ENCODE peak calls at places on chromosome 16, in six cellular contexts. C is H1, L is prostate gland, W is endothelial cell of umbilical vein, K is GM12878, E is stomach. V is an unnamed sample. For H3K27me3, the result is how much of the 10 kb centered on the place peaks cover.

GRCh38 chr16:88688013-88688778 is 1.9 kb upstream of the SNAI3 start:
- DNase-seq in W (no peak), E (peak), K (no peak), C (no peak), L (no peak), V (no peak)

GRCh38 chr16:24255446-24256352 is at the start of gene CACNG3:
- DNase-seq in K (no peak), W (peak), E (no peak), L (peak), C (peak), V (peak)

GRCh38 chr16:17460890-17461289 is 9.9 kb downstream of the XYLT1 start:
- DNase-seq in K (no peak), C (no peak), W (no peak), L (no peak), E (no peak), V (no peak)

GRCh38 chr16:10266809-10267208 is 84.6 kb upstream of the GRIN2A start:
- DNase-seq in K (peak), E (no peak), W (no peak), L (no peak), C (no peak), V (no peak)

GRCh38 chr16:15435216-15435864 is 952 bp downstream of the BMERB1 start:
- DNase-seq in K (no peak), W (peak), C (peak), E (no peak), L (no peak), V (peak)

GRCh38 chr16:57479422-57480126 is 6.7 kb downstream of the DOK4 start:
- DNase-seq in K (no peak), W (peak), L (no peak), C (peak), E (peak), V (no peak)

GRCh38 chr16:49712106-49712505 is 143.8 kb downstream of the ZNF423 start:
- DNase-seq in K (no peak), E (no peak), W (no peak), C (no peak), L (no peak), V (no peak)

GRCh38 chr16:86680661-86681439 is 102.5 kb downstream of the FOXL1 start:
- DNase-seq in E (no peak), L (no peak), C (no peak), W (peak), K (no peak), V (no peak)

GRCh38 chr16:85682516-85682915 is 6.2 kb downstream of the GINS2 start:
- DNase-seq in K (no peak), L (no peak), W (no peak), C (no peak), E (no peak), V (no peak)

GRCh38 chr16:4460936-4461249 is 13.5 kb downstream of the NMRAL1 start:
- DNase-seq in E (no peak), L (no peak), W (no peak), C (no peak), K (no peak), V (no peak)

GRCh38 chr16:75647138-75647491 is 350 bp downstream of the KARS1 start:
- DNase-seq in K (no peak), C (no peak), L (no peak), E (no peak), W (no peak), V (no peak)

GRCh38 chr16:69048328-69049120 is 56.9 kb upstream of the HAS3 start:
- DNase-seq in W (no peak), K (no peak), C (no peak), L (no peak), E (no peak), V (no peak)

GRCh38 chr16:81451753-81452680 is 7.4 kb downstream of the CMIP start:
- DNase-seq in K (no peak), W (no peak), E (no peak), C (no peak), L (no peak), V (peak)

GRCh38 chr16:71537643-71538042 is 11.4 kb downstream of the CHST4 start:
- DNase-seq in C (peak), L (peak), E (no peak), K (peak), W (peak), V (no peak)

GRCh38 chr16:82074019-82074558 is 39.0 kb downstream of the HSD17B2 start:
- DNase-seq in C (no peak), W (no peak), E (no peak), K (no peak), L (no peak), V (no peak)

GRCh38 chr16:53766304-53767016 is 62.5 kb downstream of the FTO start:
- DNase-seq in C (no peak), L (no peak), E (no peak), K (no peak), W (peak), V (no peak)

GRCh38 chr16:68866933-68867332 is 23.6 kb downstream of the TANGO6 start:
- DNase-seq in E (no peak), W (no peak), C (no peak), L (no peak), K (no peak), V (no peak)

GRCh38 chr16:74745109-74745615 is 29.5 kb downstream of the FA2H start:
- DNase-seq in K (no peak), W (no peak), L (no peak), E (no peak), C (no peak), V (no peak)

GRCh38 chr16:732332-732731 is 5.4 kb downstream of the HAGHL start:
- DNase-seq in K (no peak), C (no peak), E (no peak), W (no peak), L (no peak), V (no peak)

GRCh38 chr16:732936-733335 is 6.0 kb downstream of the HAGHL start:
- DNase-seq in C (no peak), E (no peak), L (no peak), K (no peak), W (no peak), V (no peak)

GRCh38 chr16:734208-734980 is 6.4 kb downstream of the CIAO3 start:
- DNase-seq in L (no peak), E (no peak), K (no peak), W (no peak), C (no peak), V (peak)

GRCh38 chr16:734981-735881 is 5.6 kb downstream of the CIAO3 start:
- DNase-seq in K (no peak), E (no peak), L (no peak), W (no peak), C (no peak), V (no peak)

DNA sequence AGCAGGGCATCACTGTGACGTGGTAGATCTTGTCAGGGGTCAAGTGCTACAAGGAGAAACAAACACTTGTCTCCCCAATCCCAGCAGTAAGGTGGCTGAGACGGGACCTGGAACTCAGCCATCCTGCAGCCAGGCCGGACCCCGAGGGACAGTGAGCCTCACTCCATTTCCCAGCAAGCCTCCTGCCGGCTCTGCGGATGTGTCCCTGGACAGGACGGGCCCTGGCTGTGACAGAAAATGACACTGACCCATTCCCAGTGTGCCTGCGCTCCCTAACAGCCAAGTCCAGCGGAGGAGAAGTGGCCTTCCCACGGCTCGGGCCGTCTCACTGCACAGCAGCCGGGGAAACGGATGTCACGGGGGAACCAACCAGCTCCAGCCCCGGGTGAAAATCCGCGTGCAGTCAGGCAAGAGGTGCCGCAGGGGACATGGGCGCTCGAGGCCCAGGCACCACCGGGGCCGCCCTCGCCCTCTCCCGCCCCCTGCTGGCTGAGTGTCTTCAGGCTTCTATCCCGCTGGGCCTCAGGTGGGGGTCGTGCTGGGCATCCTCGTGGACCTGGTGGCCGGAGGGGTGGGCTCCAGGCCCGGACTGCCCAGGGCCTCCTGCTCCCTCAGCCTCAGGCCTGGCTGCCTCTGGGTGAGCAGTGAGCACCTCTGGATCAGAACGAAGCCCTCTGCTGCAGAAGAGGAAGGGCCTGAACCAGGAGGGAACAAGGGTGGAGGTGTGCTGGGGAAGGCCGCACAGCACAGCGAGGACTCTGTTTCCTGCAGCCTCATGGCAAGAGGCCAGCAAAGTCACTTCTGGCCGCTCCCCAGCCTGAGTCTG is 6.7 kb downstream of the HAGHL start:
- DNase-seq in C (peak), W (no peak), E (no peak), K (no peak), L (no peak), V (peak)
- TF ChIP-seq CTCF in C (peak), W (peak), E (no peak), K (peak), L (no peak), V (no peak)

GRCh38 chr16:9136596-9136995 is 45.2 kb downstream of the HAPSTR1 start:
- DNase-seq in C (no peak), E (no peak), L (no peak), W (no peak), K (no peak), V (no peak)

GRCh38 chr16:9138731-9139501 is 47.5 kb downstream of the HAPSTR1 start:
- DNase-seq in C (peak), L (peak), E (peak), W (peak), K (no peak), V (peak)

GRCh38 chr16:9138021-9138680 is 46.7 kb downstream of the HAPSTR1 start:
- DNase-seq in W (no peak), C (no peak), K (no peak), L (no peak), E (no peak), V (no peak)

GRCh38 chr16:9141813-9142212 is 50.4 kb downstream of the HAPSTR1 start:
- DNase-seq in C (no peak), K (no peak), W (no peak), L (no peak), E (no peak), V (no peak)

GRCh38 chr16:9139965-9140364 is 48.5 kb downstream of the HAPSTR1 start:
- DNase-seq in W (no peak), C (no peak), K (no peak), E (no peak), L (no peak), V (no peak)
- H3K27me3 ChIP-seq in W (under half), C (under half), K (under half), E (under half), L (under half), V (under half)

GRCh38 chr16:30527635-30528178 is 1.3 kb upstream of the ZNF768 start:
- DNase-seq in C (no peak), L (peak), K (peak), E (peak), W (no peak), V (peak)

GRCh38 chr16:30525844-30526136 is 576 bp downstream of the ZNF768 start:
- DNase-seq in K (no peak), C (no peak), E (no peak), W (no peak), L (no peak), V (no peak)

GRCh38 chr16:30524575-30525571 is 1.5 kb downstream of the ZNF768 start:
- DNase-seq in W (no peak), K (no peak), C (no peak), E (no peak), L (no peak), V (peak)

GRCh38 chr16:30526823-30527634 is 663 bp upstream of the ZNF768 start:
- DNase-seq in C (peak), W (peak), E (peak), K (peak), L (peak), V (peak)

DNA sequence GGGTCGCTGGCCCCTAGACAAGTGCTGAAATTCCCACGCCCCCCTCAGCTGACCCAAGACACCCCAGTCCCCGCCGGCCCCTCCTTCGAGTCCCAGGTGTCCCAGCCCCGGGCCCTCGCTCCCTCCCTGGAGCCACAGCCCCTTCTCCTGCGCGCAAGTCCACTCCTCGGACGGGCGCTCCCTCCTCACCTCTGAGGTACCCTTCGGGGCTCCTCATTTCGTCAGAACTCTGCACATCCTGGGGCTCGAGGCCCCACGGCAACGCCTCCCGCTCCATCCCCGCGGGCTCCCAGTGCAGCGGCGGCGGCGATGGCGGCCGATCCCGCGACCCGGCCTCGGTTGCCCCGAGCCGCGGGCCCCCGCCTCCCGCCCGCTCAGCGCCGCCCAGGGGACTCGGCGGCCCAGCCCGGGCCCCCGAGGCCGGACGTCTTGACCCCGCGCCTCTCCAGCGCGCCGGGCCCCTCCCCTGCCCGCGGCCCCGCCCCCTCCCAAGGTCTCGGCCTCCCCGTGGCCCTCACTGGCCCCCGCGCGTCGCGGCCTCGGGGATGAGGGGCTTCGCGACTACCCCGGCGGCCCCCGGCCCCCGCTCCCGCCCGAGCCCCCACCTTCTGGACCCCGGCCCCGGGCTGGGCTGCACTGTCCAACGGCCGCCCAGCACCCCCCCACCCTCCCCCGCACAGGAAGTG is at the start of gene ZNF768:
- DNase-seq in K (no peak), W (peak), C (peak), E (no peak), L (no peak), V (no peak)
- TF ChIP-seq POLR2AphosphoS5 in K (no peak), W (no peak), C (peak), E (no peak), L (no peak), V (no peak)

GRCh38 chr16:66511615-66512500 is 38.1 kb downstream of the TK2 start:
- DNase-seq in E (peak), W (peak), K (no peak), C (peak), L (peak), V (no peak)
- TF ChIP-seq CTCF in E (no peak), W (no peak), K (peak), C (peak), L (no peak), V (no peak)

GRCh38 chr16:52709286-52709685 is 162.3 kb upstream of the TOX3 start:
- DNase-seq in L (no peak), W (no peak), C (no peak), E (no peak), K (no peak), V (no peak)

GRCh38 chr16:52713740-52714139 is 166.8 kb upstream of the TOX3 start:
- DNase-seq in K (no peak), E (no peak), C (no peak), W (no peak), L (no peak), V (no peak)
- H3K27me3 ChIP-seq in K (under half), E (under half), C (under half), W (under half), L (under half), V (under half)

GRCh38 chr16:46618516-46618915 is 2.7 kb downstream of the SHCBP1 start:
- DNase-seq in L (no peak), E (no peak), W (no peak), K (no peak), C (no peak), V (no peak)

GRCh38 chr16:46621902-46622676 is 910 bp upstream of the SHCBP1 start:
- DNase-seq in E (no peak), L (no peak), K (no peak), C (no peak), W (no peak), V (no peak)

GRCh38 chr16:46620265-46621005 is 744 bp downstream of the SHCBP1 start:
- DNase-seq in E (no peak), C (no peak), L (no peak), W (peak), K (no peak), V (no peak)

GRCh38 chr16:46621006-46621629 is at the start of gene SHCBP1:
- DNase-seq in K (peak), L (peak), E (peak), W (peak), C (peak), V (peak)
- TF ChIP-seq POLR2AphosphoS5 in K (peak), L (no peak), E (no peak), W (peak), C (peak), V (peak)

GRCh38 chr16:31458073-31458834 is 1.0 kb upstream of the ARMC5 start:
- DNase-seq in L (no peak), W (peak), C (peak), E (peak), K (no peak), V (peak)
- TF ChIP-seq CTCF in L (no peak), W (peak), C (no peak), E (no peak), K (peak), V (no peak)

GRCh38 chr16:27962197-27962596 is 101.3 kb downstream of the GSG1L start:
- DNase-seq in L (no peak), E (no peak), C (no peak), W (no peak), K (no peak), V (no peak)

GRCh38 chr16:27963471-27963965 is 100.0 kb downstream of the GSG1L start:
- DNase-seq in K (no peak), E (no peak), W (no peak), L (no peak), C (no peak), V (no peak)

GRCh38 chr16:27959914-27960313 is 103.6 kb downstream of the GSG1L start:
- DNase-seq in W (no peak), E (no peak), K (no peak), C (no peak), L (no peak), V (no peak)

GRCh38 chr16:27960619-27961295 is 102.8 kb downstream of the GSG1L start:
- DNase-seq in K (no peak), C (no peak), L (peak), E (no peak), W (no peak), V (no peak)

DNA sequence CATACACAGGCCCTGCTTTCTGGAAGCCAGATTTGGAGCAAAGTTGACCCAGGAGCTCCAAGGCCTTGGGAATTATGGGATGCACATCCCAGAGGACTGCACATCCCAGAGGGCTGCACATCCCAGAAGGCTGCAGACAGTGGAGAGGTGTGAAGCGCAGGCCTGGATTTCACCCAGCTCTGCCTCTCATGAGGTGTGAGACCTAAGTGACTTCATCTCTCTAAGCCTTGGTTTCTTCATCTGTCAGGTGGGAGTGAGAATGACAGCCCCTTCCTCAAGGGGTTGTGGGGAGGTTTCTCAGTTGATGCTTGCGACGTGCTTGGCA is 102.3 kb downstream of the GSG1L start:
- DNase-seq in W (no peak), E (no peak), L (no peak), K (no peak), C (no peak), V (no peak)
- H3K27me3 ChIP-seq in W (under half), E (under half), L (under half), K (under half), C (under half), V (under half)

V was measured in upper lobe of left lung.